ENCODE peak calls at places on chromosomes 16 and 17, in ten cellular contexts. O is lower lobe of right lung; Q is foreskin keratinocyte; M is CD4-positive, CD25-positive, alpha-beta regulatory T cell; H is pancreas; R is body of pancreas; J is K562; U is heart right ventricle; S is CD4-positive, alpha-beta T cell; Y is heart left ventricle. D is an unnamed sample.

GRCh38 chr17:76019830-76020467 is 7.2 kb downstream of the EVPL start:
- ATAC-seq in O (no peak), Q (no peak), M (no peak), H (no peak), R (no peak), J (no peak), U (no peak), S (no peak), Y (no peak), D (no peak)

GRCh38 chr17:82077617-82078358 is 12.2 kb upstream of the DUS1L start:
- ATAC-seq in O (no peak), Q (no peak), M (no peak), H (no peak), R (no peak), J (peak), U (peak), S (peak), Y (peak), D (peak)

GRCh38 chr16:56263711-56264608 is 72.7 kb downstream of the GNAO1 start:
- ATAC-seq in O (no peak), Q (no peak), M (no peak), H (no peak), R (no peak), J (peak), U (peak), S (no peak), Y (peak), D (no peak)

GRCh38 chr16:49268667-49269066 is 13.0 kb downstream of the CBLN1 start:
- ATAC-seq in O (no peak), Q (no peak), M (no peak), H (no peak), R (no peak), J (no peak), U (no peak), S (no peak), Y (no peak), D (no peak)

GRCh38 chr17:19365499-19365817 is 2.9 kb upstream of the B9D1 start:
- ATAC-seq in O (no peak), Q (no peak), M (no peak), H (no peak), R (no peak), J (no peak), U (no peak), S (no peak), Y (no peak), D (no peak)

GRCh38 chr17:59361916-59362810 is 30.7 kb downstream of the YPEL2 start:
- ATAC-seq in O (no peak), Q (peak), M (peak), H (no peak), R (no peak), J (no peak), U (no peak), S (peak), Y (no peak), D (no peak)

GRCh38 chr17:82267575-82268379 is 5.7 kb downstream of the CSNK1D start:
- ATAC-seq in O (peak), Q (peak), M (peak), H (peak), R (peak), J (peak), U (peak), S (peak), Y (peak), D (peak)

GRCh38 chr16:15037003-15037402 is 18.9 kb downstream of the NTAN1 start:
- ATAC-seq in O (no peak), Q (no peak), M (no peak), H (no peak), R (no peak), J (no peak), U (no peak), S (no peak), Y (no peak), D (no peak)

GRCh38 chr17:59493867-59494266 is 71.5 kb upstream of the DHX40 start:
- ATAC-seq in O (no peak), Q (no peak), M (no peak), H (no peak), R (no peak), J (no peak), U (no peak), S (no peak), Y (no peak), D (no peak)

GRCh38 chr17:80069886-80070177 is 31.5 kb upstream of the GAA start:
- ATAC-seq in O (peak), Q (no peak), M (no peak), H (no peak), R (no peak), J (no peak), U (no peak), S (no peak), Y (peak), D (peak)

GRCh38 chr16:15993946-15994665 is 44.7 kb downstream of the ABCC1 start:
- ATAC-seq in O (no peak), Q (no peak), M (no peak), H (no peak), R (no peak), J (no peak), U (peak), S (no peak), Y (peak), D (no peak)

GRCh38 chr17:50221500-50222480 is 20.4 kb upstream of the COL1A1 start:
- ATAC-seq in O (peak), Q (peak), M (no peak), H (no peak), R (peak), J (no peak), U (peak), S (peak), Y (peak), D (peak)
- H3K27ac ChIP-seq in O (peak), Q (peak), M (no peak), H (no peak), R (no peak), J (no peak), U (no peak), S (no peak), Y (no peak), D (peak)

DNA sequence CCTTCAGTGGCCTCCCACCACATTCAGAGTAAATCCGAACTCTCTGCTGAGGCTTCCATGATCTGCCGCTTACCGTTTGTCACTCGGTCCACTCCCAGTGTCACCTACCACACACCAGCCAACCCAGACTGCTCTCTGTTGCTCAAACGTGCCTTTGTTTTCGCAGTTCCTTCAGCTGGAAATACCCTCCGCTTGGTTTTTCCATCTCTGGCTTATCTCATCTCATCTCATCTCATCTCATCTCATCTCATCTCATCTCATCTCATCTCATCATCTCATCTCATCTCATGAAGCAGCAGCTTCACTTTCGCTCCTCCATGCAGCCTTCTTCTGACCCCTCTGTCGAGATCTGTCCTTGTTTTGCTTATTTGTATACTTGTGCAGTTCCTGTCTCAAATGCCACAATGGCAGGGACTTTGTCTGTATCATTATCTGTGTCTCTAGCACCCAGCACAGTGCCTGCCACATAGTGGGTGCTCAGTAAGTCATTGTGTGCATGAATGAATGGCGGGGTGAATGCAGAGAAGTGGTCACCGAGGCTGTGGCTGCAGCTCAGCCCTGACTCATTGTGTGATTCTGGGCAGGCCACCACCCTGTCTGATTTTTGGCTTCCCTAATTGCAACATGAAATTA is 3.8 kb upstream of the SNX20 start:
- ATAC-seq in O (peak), Q (no peak), M (no peak), H (no peak), R (no peak), J (no peak), U (no peak), S (peak), Y (peak), D (no peak)
- H3K27ac ChIP-seq in O (peak), Q (no peak), M (peak), H (no peak), R (no peak), J (no peak), U (no peak), S (peak), Y (no peak), D (no peak)

DNA sequence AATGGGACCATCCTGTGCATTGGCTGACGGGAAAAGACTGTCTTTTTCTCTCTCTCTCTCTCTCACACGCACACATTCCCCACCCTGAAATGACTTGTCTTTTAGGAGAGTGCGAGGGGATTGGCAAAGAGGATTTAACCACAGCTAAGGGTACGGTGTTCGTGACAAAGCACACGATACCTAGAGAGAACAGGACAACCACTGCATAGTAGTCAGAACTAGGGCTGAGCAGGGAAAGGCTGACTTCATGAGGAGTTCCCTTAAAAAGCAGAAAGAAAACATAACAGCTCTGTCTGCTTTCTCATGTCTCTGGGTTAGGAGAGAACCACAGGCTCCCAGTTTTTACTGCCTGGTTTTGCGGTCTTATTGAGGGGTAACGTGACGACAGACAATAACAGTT is 742.8 kb upstream of the SOX9 start:
- ATAC-seq in O (no peak), Q (no peak), M (no peak), H (no peak), R (no peak), J (no peak), U (no peak), S (no peak), Y (no peak), D (no peak)
- H3K27ac ChIP-seq in O (no peak), Q (no peak), M (no peak), H (no peak), R (no peak), J (no peak), U (no peak), S (no peak), Y (no peak), D (no peak)

DNA sequence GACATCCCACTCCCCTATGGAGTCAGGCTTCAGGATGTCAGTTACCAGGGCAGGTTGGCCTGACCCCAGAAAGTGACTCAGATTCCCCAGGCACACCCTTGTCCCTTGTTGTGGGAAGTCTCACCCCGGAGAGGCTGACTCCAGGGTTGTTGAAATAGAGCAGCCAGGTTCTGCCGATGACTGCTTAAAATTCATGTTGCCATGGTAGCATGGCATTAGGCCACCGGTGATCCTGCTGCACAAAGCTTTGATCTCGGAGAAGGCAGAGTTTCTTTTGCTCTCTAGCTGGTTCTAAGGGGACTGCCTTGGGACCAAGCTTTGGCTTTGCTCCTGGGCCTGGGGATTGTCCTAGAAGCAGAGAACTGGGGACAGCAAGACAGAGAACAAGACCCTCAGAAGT is 106.7 kb downstream of the RGS9 start:
- ATAC-seq in O (peak), Q (peak), M (no peak), H (no peak), R (no peak), J (no peak), U (no peak), S (no peak), Y (peak), D (no peak)
- H3K27ac ChIP-seq in O (no peak), Q (no peak), M (no peak), H (no peak), R (no peak), J (no peak), U (no peak), S (no peak), Y (no peak), D (no peak)

GRCh38 chr17:46148247-46148646 is 45.0 kb downstream of the KANSL1 start:
- ATAC-seq in O (no peak), Q (no peak), M (no peak), H (no peak), R (no peak), J (no peak), U (no peak), S (no peak), Y (no peak), D (no peak)
- H3K27ac ChIP-seq in O (no peak), Q (no peak), M (no peak), H (no peak), R (no peak), J (no peak), U (no peak), S (no peak), Y (no peak), D (no peak)

DNA sequence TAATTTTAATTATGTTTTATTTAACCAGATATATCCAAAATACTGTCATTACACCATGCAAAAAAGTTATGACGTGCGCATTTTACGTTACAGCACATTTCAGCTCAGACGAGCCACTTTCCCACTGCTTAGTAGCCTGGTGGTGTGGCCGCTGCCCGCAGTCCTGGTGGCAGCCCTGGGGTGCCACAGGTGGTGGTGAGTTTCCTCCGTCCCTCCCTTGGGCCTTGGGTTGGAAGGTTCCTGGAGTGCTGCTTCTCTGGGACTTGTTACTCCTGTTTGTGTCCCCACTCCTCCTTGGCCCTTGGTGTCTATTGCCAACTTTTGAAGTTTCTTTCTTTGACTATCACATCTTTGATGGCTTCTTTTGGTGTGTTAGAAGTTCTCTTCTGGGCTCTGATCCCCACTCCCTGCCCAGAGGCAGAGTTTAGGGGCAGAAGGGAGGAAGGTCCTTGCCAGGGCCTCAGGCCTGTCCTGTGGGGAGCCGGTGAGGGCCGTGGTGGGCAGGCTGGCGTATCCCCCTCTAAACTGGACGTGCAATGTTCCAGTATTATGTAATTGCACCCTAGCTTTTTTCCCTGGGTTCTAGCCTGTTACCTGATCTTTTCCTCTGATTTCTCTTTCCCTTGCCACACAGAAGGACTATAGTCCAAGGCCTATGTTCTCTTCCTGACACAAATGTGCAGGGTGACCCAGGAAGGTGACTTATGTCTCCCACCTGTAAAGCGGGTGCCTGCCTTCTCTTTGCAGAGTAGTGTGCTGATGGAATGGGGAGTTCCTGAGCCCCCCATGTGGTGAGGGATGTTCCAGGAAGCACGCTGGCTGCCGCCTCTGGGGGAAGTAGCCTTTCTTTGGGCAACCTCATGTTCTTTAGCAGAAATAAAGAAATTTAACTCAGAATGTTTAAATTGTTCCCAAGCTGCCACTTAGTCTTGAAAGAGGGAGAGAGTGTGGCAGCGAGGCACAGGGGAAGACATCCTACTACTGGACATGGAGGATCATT is 8.4 kb downstream of the MPRIP start:
- ATAC-seq in O (no peak), Q (no peak), M (no peak), H (no peak), R (no peak), J (no peak), U (no peak), S (no peak), Y (no peak), D (no peak)
- H3K27ac ChIP-seq in O (no peak), Q (no peak), M (no peak), H (no peak), R (no peak), J (no peak), U (no peak), S (no peak), Y (peak), D (no peak)